ENCODE peak calls at places on chromosomes 16 and 17, in five cellular contexts. B is HCT116, I is IMR-90, L is HepG2, A is psoas muscle. D is an unnamed sample.

GRCh38 chr17:47265983-47266541 is 12.4 kb downstream of the ITGB3 start:
- DNase-seq in B (no peak), I (peak), L (peak), A (no peak), D (peak)

GRCh38 chr17:75776399-75777242 is 8.0 kb upstream of the UNK start:
- DNase-seq in B (no peak), I (no peak), L (no peak), A (no peak), D (no peak)

GRCh38 chr16:59733321-59733720 is 999.2 kb upstream of the GOT2 start:
- DNase-seq in B (no peak), I (no peak), L (no peak), A (no peak), D (no peak)

GRCh38 chr16:84501077-84501735 is 3.3 kb downstream of the MEAK7 start:
- DNase-seq in B (peak), I (peak), L (no peak), A (no peak), D (peak)

GRCh38 chr16:69481901-69482341 is 57.5 kb downstream of the CYB5B start:
- DNase-seq in B (no peak), I (peak), L (no peak), A (peak), D (peak)

GRCh38 chr17:71208111-71208704 is 912.6 kb upstream of the SOX9 start:
- DNase-seq in B (no peak), I (peak), L (no peak), A (no peak), D (peak)

GRCh38 chr17:43341705-43342600 is 56.8 kb upstream of the ARL4D start:
- DNase-seq in B (no peak), I (peak), L (no peak), A (no peak), D (peak)

GRCh38 chr16:84833142-84833495 is 13.3 kb downstream of the CRISPLD2 start:
- DNase-seq in B (no peak), I (no peak), L (no peak), A (no peak), D (no peak)

GRCh38 chr16:51766739-51767138 is 615.7 kb upstream of the SALL1 start:
- DNase-seq in B (no peak), I (peak), L (peak), A (no peak), D (no peak)

GRCh38 chr16:26433807-26434206 is 632.9 kb upstream of the C16orf82 start:
- DNase-seq in B (no peak), I (no peak), L (no peak), A (no peak), D (no peak)

GRCh38 chr16:88976359-88977027 is 514 bp downstream of the CBFA2T3 start:
- DNase-seq in B (no peak), I (no peak), L (no peak), A (no peak), D (no peak)

GRCh38 chr17:79330229-79330628 is 255.6 kb downstream of the ENGASE start:
- DNase-seq in B (no peak), I (no peak), L (no peak), A (no peak), D (no peak)

GRCh38 chr17:75896360-75897075 is at the start of gene TRIM65:
- DNase-seq in B (no peak), I (peak), L (peak), A (peak), D (peak)

GRCh38 chr17:71118039-71118438 is 948.7 kb downstream of the KCNJ2 start:
- DNase-seq in B (peak), I (peak), L (no peak), A (no peak), D (peak)

GRCh38 chr17:34254146-34254545 is 939 bp upstream of the CCL2 start:
- DNase-seq in B (no peak), I (peak), L (no peak), A (no peak), D (peak)

GRCh38 chr16:80948886-80949502 is 57.7 kb downstream of the CMC2 start:
- DNase-seq in B (peak), I (peak), L (peak), A (peak), D (peak)

GRCh38 chr16:10668322-10669045 is 26.2 kb downstream of the TEKT5 start:
- DNase-seq in B (no peak), I (peak), L (peak), A (no peak), D (peak)

GRCh38 chr16:71499775-71500364 is 10.7 kb upstream of the ZNF19 start:
- DNase-seq in B (peak), I (peak), L (peak), A (no peak), D (peak)

GRCh38 chr17:18120461-18121053 is 12.0 kb downstream of the MYO15A start:
- DNase-seq in B (no peak), I (no peak), L (no peak), A (no peak), D (no peak)

GRCh38 chr16:30659507-30660423 is 1.5 kb downstream of the FBRS start:
- DNase-seq in B (no peak), I (no peak), L (no peak), A (no peak), D (peak)

GRCh38 chr16:55671206-55671973 is 15.6 kb downstream of the SLC6A2 start:
- DNase-seq in B (no peak), I (no peak), L (no peak), A (no peak), D (no peak)

GRCh38 chr16:84795338-84796053 is 24.3 kb upstream of the CRISPLD2 start:
- DNase-seq in B (no peak), I (peak), L (no peak), A (peak), D (peak)

GRCh38 chr16:11296706-11297491 is 15.8 kb upstream of the PRM1 start:
- DNase-seq in B (no peak), I (no peak), L (peak), A (no peak), D (no peak)

GRCh38 chr16:74745926-74746325 is 28.7 kb downstream of the FA2H start:
- DNase-seq in B (no peak), I (no peak), L (no peak), A (no peak), D (no peak)

GRCh38 chr17:14815079-14815478 is 450.0 kb downstream of the PMP22 start:
- DNase-seq in B (no peak), I (peak), L (no peak), A (no peak), D (no peak)

GRCh38 chr16:74107795-74108610 is 188.6 kb upstream of the PSMD7 start:
- DNase-seq in B (peak), I (peak), L (peak), A (no peak), D (no peak)

GRCh38 chr16:11848842-11849241 is 2.5 kb downstream of the RSL1D1 start:
- DNase-seq in B (no peak), I (peak), L (no peak), A (no peak), D (no peak)

GRCh38 chr17:19676901-19677300 is 28.4 kb downstream of the ALDH3A2 start:
- DNase-seq in B (no peak), I (no peak), L (no peak), A (no peak), D (no peak)

GRCh38 chr16:17658881-17659280 is 188.1 kb upstream of the XYLT1 start:
- DNase-seq in B (no peak), I (no peak), L (no peak), A (no peak), D (no peak)

GRCh38 chr16:25922438-25922837 is 230.7 kb downstream of the HS3ST4 start:
- DNase-seq in B (no peak), I (no peak), L (no peak), A (no peak), D (no peak)

GRCh38 chr16:70470927-70471341 is 16.5 kb downstream of the FCSK start:
- DNase-seq in B (no peak), I (peak), L (peak), A (peak), D (peak)

GRCh38 chr17:2852211-2852610 is 56.0 kb downstream of the RAP1GAP2 start:
- DNase-seq in B (no peak), I (no peak), L (no peak), A (no peak), D (no peak)

GRCh38 chr17:29176500-29177351 is 3.5 kb downstream of the MYO18A start:
- DNase-seq in B (no peak), I (peak), L (peak), A (peak), D (peak)

GRCh38 chr16:88421871-88422433 is 31.1 kb upstream of the ZFPM1 start:
- DNase-seq in B (no peak), I (no peak), L (no peak), A (no peak), D (no peak)

GRCh38 chr17:57626520-57627210 is 118.4 kb downstream of the CCDC182 start:
- DNase-seq in B (no peak), I (no peak), L (peak), A (no peak), D (no peak)

GRCh38 chr17:4329838-4330237 is 36.6 kb downstream of the UBE2G1 start:
- DNase-seq in B (peak), I (peak), L (no peak), A (no peak), D (peak)

GRCh38 chr17:78600181-78600651 is 23.0 kb upstream of the DNAH17 start:
- DNase-seq in B (no peak), I (no peak), L (no peak), A (no peak), D (peak)

GRCh38 chr17:2051388-2052237 is 3.3 kb upstream of the HIC1 start:
- DNase-seq in B (no peak), I (no peak), L (no peak), A (peak), D (no peak)

GRCh38 chr17:82333279-82334171 is at the start of gene SECTM1:
- DNase-seq in B (no peak), I (peak), L (no peak), A (peak), D (no peak)

GRCh38 chr16:48911700-48912099 is 301.7 kb upstream of the N4BP1 start:
- DNase-seq in B (peak), I (peak), L (no peak), A (no peak), D (no peak)
- TF ChIP-seq CTCF in B (peak), I (peak), L (no peak), A (no peak), D (no peak)

GRCh38 chr17:8409966-8410881 is 12.6 kb upstream of the RNF222 start:
- DNase-seq in B (peak), I (peak), L (peak), A (peak), D (peak)
- H3K4me3 ChIP-seq in B (no peak), I (no peak), L (no peak), A (no peak), D (no peak)

DNA sequence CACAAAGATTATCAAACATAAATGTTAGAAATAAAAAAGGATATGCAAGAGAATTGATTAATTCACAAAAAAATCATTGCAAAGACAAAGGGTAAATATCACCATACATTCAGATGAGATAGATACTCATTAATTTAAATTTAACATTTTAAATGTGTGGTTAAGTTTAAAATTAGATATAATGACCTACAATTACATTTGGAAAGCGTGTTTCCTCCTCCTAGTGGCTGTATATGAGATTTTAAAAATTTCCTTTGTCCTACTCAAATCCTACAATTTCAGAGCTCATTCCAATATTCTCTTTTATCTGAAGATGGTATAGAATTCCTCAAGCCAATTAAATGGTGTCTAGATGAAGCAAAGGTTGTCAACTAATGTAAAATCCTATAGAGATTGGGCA is 169.2 kb upstream of the CDH8 start:
- DNase-seq in B (no peak), I (no peak), L (no peak), A (no peak), D (no peak)
- TF ChIP-seq CTCF in B (no peak), I (no peak), L (no peak), A (no peak), D (no peak)

DNA sequence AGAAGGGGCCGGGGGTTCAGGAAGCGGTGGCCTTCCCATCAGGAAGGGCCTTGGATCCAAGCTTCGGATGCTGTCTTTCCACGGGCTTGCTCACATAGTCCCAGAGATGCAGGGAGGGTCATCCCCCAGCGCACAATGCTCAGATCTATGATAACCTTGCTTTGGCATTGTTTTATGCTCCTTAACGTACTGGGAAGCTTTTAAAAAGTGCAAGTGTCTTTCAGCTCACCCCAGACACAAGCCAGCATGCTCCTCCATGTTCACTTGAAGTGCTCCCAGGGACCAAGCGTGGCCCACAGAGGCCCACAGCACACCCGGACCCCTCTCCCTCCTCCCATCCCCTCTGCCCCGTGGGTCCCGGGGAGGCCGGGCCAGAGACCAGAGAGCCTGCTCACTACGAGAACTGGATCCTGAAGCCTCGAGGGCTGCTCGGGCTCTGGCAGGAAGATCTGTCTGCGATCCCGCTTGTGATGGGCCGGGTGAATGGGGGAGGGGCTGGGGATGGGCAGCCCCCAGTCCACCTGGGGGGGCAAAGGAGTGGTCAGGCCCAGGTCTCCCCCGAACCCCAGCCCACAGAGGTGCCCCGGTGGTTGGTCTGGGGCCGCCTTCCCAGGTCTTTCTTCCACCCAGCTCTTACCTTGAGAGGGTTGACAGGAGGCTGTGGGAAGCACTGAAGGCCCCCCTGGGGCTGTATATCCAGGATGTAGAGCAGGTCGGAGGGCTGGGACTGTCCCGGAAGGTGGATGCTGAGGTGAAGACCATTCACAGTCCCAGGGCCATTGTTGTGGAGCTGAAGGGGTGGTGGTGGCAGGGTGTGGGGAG is 11.8 kb upstream of the FAM171A2 start:
- DNase-seq in B (no peak), I (no peak), L (no peak), A (no peak), D (no peak)
- H3K4me3 ChIP-seq in B (no peak), I (no peak), L (peak), A (no peak), D (no peak)

DNA sequence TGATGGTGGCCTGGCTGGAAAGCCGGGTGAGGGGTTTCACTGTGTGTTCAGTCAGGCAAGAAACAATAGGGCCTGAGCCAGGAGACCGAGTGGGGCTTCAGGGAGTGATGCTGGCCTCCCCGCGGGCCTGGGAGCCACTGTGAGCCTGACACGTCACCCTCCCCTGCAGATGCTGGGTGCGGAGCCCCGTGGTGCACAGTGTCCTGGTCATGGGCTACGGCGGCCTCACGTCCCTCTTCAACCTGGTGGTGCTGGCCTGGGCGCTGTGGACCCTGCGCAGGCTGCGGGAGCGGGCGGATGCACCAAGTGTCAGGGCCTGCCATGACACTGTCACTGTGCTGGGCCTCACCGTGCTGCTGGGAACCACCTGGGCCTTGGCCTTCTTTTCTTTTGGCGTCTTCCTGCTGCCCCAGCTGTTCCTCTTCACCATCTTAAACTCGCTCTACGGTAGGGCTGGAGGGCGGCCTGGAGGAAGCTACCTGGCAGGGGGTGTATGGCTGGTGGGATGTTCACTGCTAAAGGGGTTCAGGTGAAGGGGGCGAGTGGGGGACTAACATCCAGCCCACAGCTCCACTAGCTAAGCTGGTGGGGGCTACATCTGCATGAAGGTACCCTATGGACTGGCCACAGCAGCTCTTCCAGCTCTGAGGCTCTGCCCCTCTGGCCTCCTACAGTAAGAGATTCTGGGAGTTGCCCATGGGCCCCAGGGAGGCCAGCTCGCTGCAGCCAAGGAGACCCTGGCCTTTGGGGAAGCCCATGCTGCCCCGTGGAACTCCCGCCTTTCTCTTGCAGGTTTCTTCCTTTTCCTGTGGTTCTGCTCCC is 32.4 kb downstream of the ADGRG5 start:
- DNase-seq in B (no peak), I (no peak), L (no peak), A (no peak), D (no peak)
- TF ChIP-seq CTCF in B (no peak), I (no peak), L (no peak), A (no peak), D (no peak)

GRCh38 chr17:39196820-39197331 is 593 bp downstream of the CACNB1 start:
- DNase-seq in B (no peak), I (no peak), L (no peak), A (peak), D (no peak)

GRCh38 chr17:39196191-39196819 is 1.2 kb downstream of the CACNB1 start:
- DNase-seq in B (no peak), I (no peak), L (no peak), A (peak), D (no peak)

GRCh38 chr17:39197380-39198185 is at the start of gene CACNB1:
- DNase-seq in B (no peak), I (peak), L (peak), A (peak), D (peak)

GRCh38 chr17:39199673-39199985 is 454 bp upstream of the RPL19 start:
- DNase-seq in B (no peak), I (no peak), L (no peak), A (no peak), D (no peak)

GRCh38 chr17:39198186-39198566 is 707 bp upstream of the CACNB1 start:
- DNase-seq in B (no peak), I (no peak), L (no peak), A (no peak), D (no peak)
- H3K4me3 ChIP-seq in B (peak), I (peak), L (peak), A (peak), D (peak)

GRCh38 chr17:50184057-50184456 is 17.4 kb downstream of the COL1A1 start:
- DNase-seq in B (no peak), I (peak), L (no peak), A (no peak), D (peak)
- TF ChIP-seq CTCF in B (peak), I (peak), L (no peak), A (no peak), D (peak)

D was measured in astrocyte of the spinal cord.